ENCODE peak calls at places on chromosomes 5 and 9, in seven cellular contexts. Q is ascending aorta, T is glomerular endothelial cell, X is NCI-H1105, D is HTR-8/SVneo, K is HEK293T, V is head of caudate nucleus. C is an unnamed sample.

GRCh38 chr5:180166168-180166567 is 42.8 kb downstream of the RASGEF1C start:
- DNase-seq in Q (no peak), T (no peak), X (no peak), D (no peak), K (no peak), V (no peak), C (no peak)

GRCh38 chr5:161042862-161043261 is 190.9 kb upstream of the ATP10B start:
- DNase-seq in Q (no peak), T (no peak), X (no peak), D (no peak), K (no peak), V (no peak), C (no peak)

GRCh38 chr5:171162602-171163001 is 146.4 kb upstream of the TLX3 start:
- DNase-seq in Q (no peak), T (peak), X (no peak), D (peak), K (peak), V (no peak), C (no peak)

GRCh38 chr5:179766021-179766725 is 27.6 kb upstream of the LTC4S start:
- DNase-seq in Q (no peak), T (no peak), X (no peak), D (no peak), K (no peak), V (no peak), C (no peak)

GRCh38 chr5:163838738-163839137 is 333.3 kb downstream of the MAT2B start:
- DNase-seq in Q (no peak), T (no peak), X (no peak), D (no peak), K (no peak), V (no peak), C (no peak)

GRCh38 chr5:135236187-135236835 is 162.7 kb downstream of the MACROH2A1 start:
- DNase-seq in Q (no peak), T (no peak), X (no peak), D (no peak), K (no peak), V (no peak), C (no peak)

GRCh38 chr5:446864-447263 is 3.9 kb downstream of the EXOC3 start:
- DNase-seq in Q (no peak), T (no peak), X (peak), D (peak), K (peak), V (no peak), C (peak)

GRCh38 chr5:118987988-118988945 is at the start of gene DTWD2:
- DNase-seq in Q (peak), T (no peak), X (peak), D (peak), K (peak), V (peak), C (peak)

GRCh38 chr5:112735702-112736101 is 2.0 kb upstream of the APC start:
- DNase-seq in Q (no peak), T (no peak), X (no peak), D (no peak), K (no peak), V (no peak), C (no peak)

GRCh38 chr9:90637626-90638025 is 5.0 kb downstream of the DIRAS2 start:
- DNase-seq in Q (no peak), T (no peak), X (no peak), D (no peak), K (no peak), V (no peak), C (peak)